ENCODE peak calls at places on chromosomes 13 and 19, in nine cellular contexts. One of them, this sample, is unnamed.

GRCh38 chr13:106533940-106534843 is 1.3 kb downstream of the EFNB2 start:
- DNase-seq in cardiac muscle cell: peak; percentile 74
- DNase-seq in CD8-positive, alpha-beta memory T cell: no peak
- DNase-seq in aorta: peak; percentile 81
- DNase-seq in hepatocyte: peak; percentile 64
- DNase-seq in astrocyte: peak; percentile 74
- DNase-seq in GM23338: peak; percentile 56
- DNase-seq in ovary: peak; percentile 58
- DNase-seq in breast epithelium: no peak
- DNase-seq in this sample: peak; percentile 47

GRCh38 chr19:28522545-28522922 is 690.4 kb downstream of the UQCRFS1 start:
- DNase-seq in astrocyte: no peak
- DNase-seq in cardiac muscle cell: no peak
- DNase-seq in GM23338: no peak
- DNase-seq in ovary: no peak
- DNase-seq in breast epithelium: no peak
- DNase-seq in aorta: no peak
- DNase-seq in hepatocyte: no peak
- DNase-seq in CD8-positive, alpha-beta memory T cell: no peak
- DNase-seq in this sample: no peak

GRCh38 chr19:411723-412355 is 2.9 kb upstream of the C2CD4C start:
- DNase-seq in ovary: no peak
- DNase-seq in GM23338: no peak
- DNase-seq in CD8-positive, alpha-beta memory T cell: no peak
- DNase-seq in aorta: peak; percentile 66
- DNase-seq in hepatocyte: no peak
- DNase-seq in cardiac muscle cell: no peak
- DNase-seq in astrocyte: no peak
- DNase-seq in breast epithelium: no peak
- DNase-seq in this sample: no peak

GRCh38 chr13:26017932-26018690 is 33.7 kb downstream of the SHISA2 start:
- DNase-seq in hepatocyte: no peak
- DNase-seq in cardiac muscle cell: peak; percentile 41
- DNase-seq in CD8-positive, alpha-beta memory T cell: no peak
- DNase-seq in GM23338: no peak
- DNase-seq in ovary: no peak
- DNase-seq in astrocyte: peak; percentile 35
- DNase-seq in aorta: no peak
- DNase-seq in breast epithelium: no peak
- DNase-seq in this sample: no peak

GRCh38 chr19:16969127-16969526 is 57.5 kb downstream of the CPAMD8 start:
- DNase-seq in aorta: no peak
- DNase-seq in astrocyte: no peak
- DNase-seq in hepatocyte: no peak
- DNase-seq in cardiac muscle cell: peak; percentile 62
- DNase-seq in CD8-positive, alpha-beta memory T cell: no peak
- DNase-seq in ovary: no peak
- DNase-seq in GM23338: peak; percentile 28
- DNase-seq in breast epithelium: peak; percentile 9
- DNase-seq in this sample: no peak

GRCh38 chr13:49844191-49844590 is 51.7 kb upstream of the KPNA3 start:
- DNase-seq in CD8-positive, alpha-beta memory T cell: no peak
- DNase-seq in cardiac muscle cell: no peak
- DNase-seq in astrocyte: no peak
- DNase-seq in hepatocyte: no peak
- DNase-seq in ovary: no peak
- DNase-seq in aorta: no peak
- DNase-seq in breast epithelium: no peak
- DNase-seq in GM23338: no peak
- DNase-seq in this sample: no peak

GRCh38 chr13:112699318-112699918 is 9.6 kb downstream of the ATP11A start:
- DNase-seq in hepatocyte: no peak
- DNase-seq in astrocyte: no peak
- DNase-seq in aorta: peak; percentile 56
- DNase-seq in CD8-positive, alpha-beta memory T cell: no peak
- DNase-seq in cardiac muscle cell: no peak
- DNase-seq in ovary: no peak
- DNase-seq in breast epithelium: no peak
- DNase-seq in GM23338: no peak
- DNase-seq in this sample: no peak

GRCh38 chr19:29275266-29275665 is 62.3 kb upstream of the UQCRFS1 start:
- DNase-seq in hepatocyte: no peak
- DNase-seq in aorta: no peak
- DNase-seq in CD8-positive, alpha-beta memory T cell: no peak
- DNase-seq in breast epithelium: no peak
- DNase-seq in ovary: no peak
- DNase-seq in cardiac muscle cell: no peak
- DNase-seq in astrocyte: no peak
- DNase-seq in GM23338: no peak
- DNase-seq in this sample: no peak

GRCh38 chr13:75445717-75446529 is 36.0 kb downstream of the TBC1D4 start:
- DNase-seq in ovary: no peak
- DNase-seq in breast epithelium: no peak
- DNase-seq in GM23338: no peak
- DNase-seq in aorta: no peak
- DNase-seq in hepatocyte: no peak
- DNase-seq in cardiac muscle cell: peak; percentile 60
- DNase-seq in CD8-positive, alpha-beta memory T cell: no peak
- DNase-seq in astrocyte: no peak
- DNase-seq in this sample: no peak

GRCh38 chr13:80235131-80235530 is 105.8 kb downstream of the SPRY2 start:
- DNase-seq in CD8-positive, alpha-beta memory T cell: no peak
- DNase-seq in aorta: no peak
- DNase-seq in GM23338: no peak
- DNase-seq in breast epithelium: no peak
- DNase-seq in ovary: no peak
- DNase-seq in hepatocyte: peak; percentile 17
- DNase-seq in astrocyte: peak; percentile 32
- DNase-seq in cardiac muscle cell: peak; percentile 39
- DNase-seq in this sample: no peak

GRCh38 chr13:85632526-85633215 is 166.5 kb downstream of the SLITRK6 start:
- DNase-seq in ovary: no peak
- DNase-seq in cardiac muscle cell: no peak
- DNase-seq in GM23338: no peak
- DNase-seq in breast epithelium: no peak
- DNase-seq in astrocyte: no peak
- DNase-seq in aorta: no peak
- DNase-seq in hepatocyte: no peak
- DNase-seq in CD8-positive, alpha-beta memory T cell: no peak
- DNase-seq in this sample: no peak

GRCh38 chr13:29081036-29081435 is 260.9 kb downstream of the MTUS2 start:
- DNase-seq in GM23338: no peak
- DNase-seq in CD8-positive, alpha-beta memory T cell: no peak
- DNase-seq in ovary: no peak
- DNase-seq in breast epithelium: no peak
- DNase-seq in hepatocyte: no peak
- DNase-seq in aorta: no peak
- DNase-seq in astrocyte: no peak
- DNase-seq in cardiac muscle cell: no peak
- DNase-seq in this sample: no peak

GRCh38 chr19:32406161-32407003 is 812 bp downstream of the DPY19L3 start:
- DNase-seq in GM23338: peak; percentile 83
- DNase-seq in aorta: no peak
- DNase-seq in hepatocyte: no peak
- DNase-seq in breast epithelium: no peak
- DNase-seq in ovary: no peak
- DNase-seq in CD8-positive, alpha-beta memory T cell: no peak
- DNase-seq in cardiac muscle cell: no peak
- DNase-seq in astrocyte: no peak
- DNase-seq in this sample: no peak

GRCh38 chr19:54952591-54953344 is 5.4 kb upstream of the NLRP7 start:
- DNase-seq in ovary: no peak
- DNase-seq in astrocyte: peak; percentile 95
- DNase-seq in cardiac muscle cell: peak; percentile 45
- DNase-seq in GM23338: peak; percentile 15
- DNase-seq in hepatocyte: no peak
- DNase-seq in breast epithelium: no peak
- DNase-seq in aorta: no peak
- DNase-seq in CD8-positive, alpha-beta memory T cell: no peak
- DNase-seq in this sample: no peak

GRCh38 chr19:31955061-31955460 is 390.3 kb upstream of the ZNF507 start:
- DNase-seq in cardiac muscle cell: no peak
- DNase-seq in astrocyte: no peak
- DNase-seq in ovary: no peak
- DNase-seq in breast epithelium: no peak
- DNase-seq in aorta: no peak
- DNase-seq in GM23338: no peak
- DNase-seq in hepatocyte: no peak
- DNase-seq in CD8-positive, alpha-beta memory T cell: no peak
- DNase-seq in this sample: no peak

GRCh38 chr13:94249512-94249911 is 230.0 kb downstream of the DCT start:
- DNase-seq in hepatocyte: no peak
- DNase-seq in cardiac muscle cell: peak; percentile 82
- DNase-seq in GM23338: peak; percentile 28
- DNase-seq in ovary: no peak
- DNase-seq in breast epithelium: no peak
- DNase-seq in astrocyte: peak; percentile 93
- DNase-seq in aorta: no peak
- DNase-seq in CD8-positive, alpha-beta memory T cell: no peak
- DNase-seq in this sample: no peak

GRCh38 chr19:18147396-18147795 is 5.6 kb upstream of the PIK3R2 start:
- DNase-seq in astrocyte: no peak
- DNase-seq in GM23338: no peak
- DNase-seq in breast epithelium: no peak
- DNase-seq in ovary: no peak
- DNase-seq in hepatocyte: no peak
- DNase-seq in aorta: no peak
- DNase-seq in CD8-positive, alpha-beta memory T cell: no peak
- DNase-seq in cardiac muscle cell: no peak
- DNase-seq in this sample: no peak
- H3K4me3 ChIP-seq in astrocyte: no peak overlapping the region
- H3K4me3 ChIP-seq in GM23338: no peak overlapping the region
- H3K4me3 ChIP-seq in breast epithelium: no peak overlapping the region
- H3K4me3 ChIP-seq in ovary: no peak overlapping the region
- H3K4me3 ChIP-seq in hepatocyte: no peak overlapping the region
- H3K4me3 ChIP-seq in aorta: no peak overlapping the region
- H3K4me3 ChIP-seq in CD8-positive, alpha-beta memory T cell: no peak overlapping the region
- H3K4me3 ChIP-seq in cardiac muscle cell: no peak overlapping the region
- H3K4me3 ChIP-seq in this sample: no peak overlapping the region

GRCh38 chr19:19006213-19006612 is 27.1 kb downstream of the SUGP2 start:
- DNase-seq in hepatocyte: no peak
- DNase-seq in cardiac muscle cell: peak; percentile 26
- DNase-seq in ovary: no peak
- DNase-seq in astrocyte: no peak
- DNase-seq in breast epithelium: no peak
- DNase-seq in CD8-positive, alpha-beta memory T cell: no peak
- DNase-seq in GM23338: no peak
- DNase-seq in aorta: no peak
- DNase-seq in this sample: no peak
- H3K27ac ChIP-seq in hepatocyte: no peak overlapping the region
- H3K27ac ChIP-seq in cardiac muscle cell: no peak overlapping the region
- H3K27ac ChIP-seq in ovary: no peak overlapping the region
- H3K27ac ChIP-seq in astrocyte: no peak overlapping the region
- H3K27ac ChIP-seq in breast epithelium: no peak overlapping the region
- H3K27ac ChIP-seq in CD8-positive, alpha-beta memory T cell: no peak overlapping the region
- H3K27ac ChIP-seq in GM23338: no peak overlapping the region
- H3K27ac ChIP-seq in aorta: no peak overlapping the region
- H3K27ac ChIP-seq in this sample: no peak overlapping the region

GRCh38 chr19:37306383-37306963 is 64.4 kb upstream of the ZNF527 start:
- DNase-seq in hepatocyte: no peak
- DNase-seq in cardiac muscle cell: no peak
- DNase-seq in aorta: no peak
- DNase-seq in CD8-positive, alpha-beta memory T cell: no peak
- DNase-seq in ovary: no peak
- DNase-seq in astrocyte: no peak
- DNase-seq in GM23338: no peak
- DNase-seq in breast epithelium: no peak
- DNase-seq in this sample: no peak
- H3K4me3 ChIP-seq in hepatocyte: no peak overlapping the region
- H3K4me3 ChIP-seq in cardiac muscle cell: no peak overlapping the region
- H3K4me3 ChIP-seq in aorta: no peak overlapping the region
- H3K4me3 ChIP-seq in CD8-positive, alpha-beta memory T cell: no peak overlapping the region
- H3K4me3 ChIP-seq in ovary: no peak overlapping the region
- H3K4me3 ChIP-seq in astrocyte: no peak overlapping the region
- H3K4me3 ChIP-seq in GM23338: no peak overlapping the region
- H3K4me3 ChIP-seq in breast epithelium: no peak overlapping the region
- H3K4me3 ChIP-seq in this sample: no peak overlapping the region

GRCh38 chr19:18895038-18895827 is 725 bp downstream of the CERS1 start:
- DNase-seq in CD8-positive, alpha-beta memory T cell: no peak
- DNase-seq in astrocyte: no peak
- DNase-seq in cardiac muscle cell: peak; percentile 24
- DNase-seq in hepatocyte: peak; percentile 50
- DNase-seq in ovary: no peak
- DNase-seq in aorta: no peak
- DNase-seq in breast epithelium: no peak
- DNase-seq in GM23338: peak; percentile 79
- DNase-seq in this sample: no peak

GRCh38 chr19:18893573-18894253 is 2.2 kb downstream of the CERS1 start:
- DNase-seq in ovary: no peak
- DNase-seq in hepatocyte: no peak
- DNase-seq in astrocyte: no peak
- DNase-seq in CD8-positive, alpha-beta memory T cell: no peak
- DNase-seq in cardiac muscle cell: no peak
- DNase-seq in breast epithelium: no peak
- DNase-seq in GM23338: no peak
- DNase-seq in aorta: no peak
- DNase-seq in this sample: no peak

GRCh38 chr19:18894254-18895037 is 1.5 kb downstream of the CERS1 start:
- DNase-seq in breast epithelium: no peak
- DNase-seq in astrocyte: peak; percentile 30
- DNase-seq in ovary: no peak
- DNase-seq in CD8-positive, alpha-beta memory T cell: no peak
- DNase-seq in aorta: no peak
- DNase-seq in hepatocyte: peak; percentile 59
- DNase-seq in GM23338: peak; percentile 68
- DNase-seq in cardiac muscle cell: peak; percentile 67
- DNase-seq in this sample: peak; percentile 13

GRCh38 chr19:18886972-18887371 is 9.0 kb downstream of the CERS1 start:
- DNase-seq in cardiac muscle cell: no peak
- DNase-seq in breast epithelium: no peak
- DNase-seq in CD8-positive, alpha-beta memory T cell: no peak
- DNase-seq in hepatocyte: no peak
- DNase-seq in ovary: no peak
- DNase-seq in aorta: no peak
- DNase-seq in astrocyte: no peak
- DNase-seq in GM23338: no peak
- DNase-seq in this sample: no peak

DNA sequence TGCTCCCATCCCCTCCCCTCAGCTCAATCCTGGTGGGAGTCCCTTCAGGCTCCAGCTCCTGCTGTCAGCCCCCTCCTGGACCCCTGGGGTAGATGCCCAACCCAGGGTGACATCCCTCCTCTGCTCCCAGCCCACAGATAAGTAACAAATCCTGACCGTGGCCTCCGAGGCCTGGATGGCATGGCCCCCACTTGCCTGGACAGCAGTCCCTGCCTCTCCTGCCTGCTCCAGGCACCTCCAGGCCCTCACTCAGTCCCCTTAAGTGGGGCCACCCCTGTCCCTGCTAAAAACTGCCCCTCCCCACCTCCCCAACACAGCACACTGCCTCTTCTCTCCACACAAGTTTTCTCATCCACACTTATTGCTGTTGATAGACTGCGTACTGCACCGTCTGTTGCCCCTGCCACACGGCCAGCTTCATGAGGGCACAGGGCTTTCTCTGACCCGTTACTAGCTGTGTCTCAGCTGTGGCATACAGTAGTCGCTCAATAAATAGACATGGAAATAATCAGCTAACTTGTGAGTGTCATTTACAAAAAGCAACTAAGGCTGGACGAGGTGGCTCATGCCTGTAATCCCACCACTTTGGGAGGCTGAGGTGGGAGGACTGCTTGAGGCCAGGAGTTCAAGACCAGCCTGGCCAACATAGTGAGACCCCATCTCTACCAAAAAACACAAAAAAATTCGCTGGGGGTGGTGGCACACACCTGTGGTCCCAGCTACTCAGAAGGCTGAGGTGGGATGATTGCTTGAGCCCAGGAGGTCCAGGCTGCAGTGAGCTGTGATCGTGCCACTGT is 5.8 kb downstream of the CERS1 start:
- DNase-seq in ovary: no peak
- DNase-seq in CD8-positive, alpha-beta memory T cell: no peak
- DNase-seq in GM23338: no peak
- DNase-seq in aorta: no peak
- DNase-seq in astrocyte: no peak
- DNase-seq in hepatocyte: no peak
- DNase-seq in breast epithelium: no peak
- DNase-seq in cardiac muscle cell: no peak
- DNase-seq in this sample: no peak
- H3K27ac ChIP-seq in ovary: no peak overlapping the region
- H3K27ac ChIP-seq in CD8-positive, alpha-beta memory T cell: no peak overlapping the region
- H3K27ac ChIP-seq in GM23338: no peak overlapping the region
- H3K27ac ChIP-seq in aorta: no peak overlapping the region
- H3K27ac ChIP-seq in astrocyte: no peak overlapping the region
- H3K27ac ChIP-seq in hepatocyte: no peak overlapping the region
- H3K27ac ChIP-seq in breast epithelium: no peak overlapping the region
- H3K27ac ChIP-seq in cardiac muscle cell: no peak overlapping the region
- H3K27ac ChIP-seq in this sample: no peak overlapping the region